ENCODE peak calls at places on chromosomes 6 and 20, in four cellular contexts. P is WTC11, H is HepG2, R is K562. W is an unnamed sample.

GRCh38 chr6:122289721-122290501 is 109.5 kb upstream of the HSF2 start:
- DNase-seq in P (peak), H (peak), R (no peak), W (no peak)

GRCh38 chr6:13012271-13012670 is 295.7 kb downstream of the PHACTR1 start:
- DNase-seq in H (no peak), P (no peak), R (no peak), W (no peak)

GRCh38 chr20:47440857-47441773 is 60.6 kb upstream of the NCOA3 start:
- DNase-seq in H (peak), P (no peak), R (no peak), W (no peak)

GRCh38 chr20:41694796-41695195 is 76.6 kb upstream of the CHD6 start:
- DNase-seq in R (no peak), H (no peak), P (no peak), W (no peak)

GRCh38 chr20:48820649-48820973 is 7.2 kb downstream of the PREX1 start:
- DNase-seq in P (no peak), H (no peak), R (no peak), W (no peak)

GRCh38 chr6:70172252-70172651 is 130.6 kb downstream of the COL9A1 start:
- DNase-seq in H (no peak), R (no peak), P (no peak), W (no peak)

GRCh38 chr6:80527552-80528052 is 421.1 kb downstream of the BCKDHB start:
- DNase-seq in H (peak), R (no peak), P (no peak), W (no peak)

GRCh38 chr6:22349051-22349450 is 52.2 kb upstream of the PRL start:
- DNase-seq in R (peak), H (no peak), P (no peak), W (no peak)

GRCh38 chr6:52284131-52284459 is 447 bp downstream of the MCM3 start:
- DNase-seq in R (peak), P (peak), H (peak), W (no peak)

GRCh38 chr6:105522626-105523322 is 119.9 kb upstream of the PREP start:
- DNase-seq in R (peak), P (no peak), H (no peak), W (no peak)

GRCh38 chr6:12605888-12606345 is 110.7 kb upstream of the PHACTR1 start:
- DNase-seq in R (peak), H (peak), P (peak), W (peak)

GRCh38 chr6:50815436-50816114 is 3.1 kb upstream of the TFAP2B start:
- DNase-seq in R (peak), P (no peak), H (no peak), W (no peak)

GRCh38 chr6:14734416-14735340 is 511.2 kb upstream of the JARID2 start:
- DNase-seq in H (no peak), R (peak), P (no peak), W (peak)

GRCh38 chr20:43650997-43651525 is 15.9 kb upstream of the MYBL2 start:
- DNase-seq in P (no peak), R (no peak), H (no peak), W (no peak)

GRCh38 chr20:63124092-63124781 is 91.7 kb downstream of the YTHDF1 start:
- DNase-seq in R (no peak), P (peak), H (no peak), W (no peak)

GRCh38 chr6:8492536-8493125 is 57.3 kb upstream of the SLC35B3 start:
- DNase-seq in H (no peak), R (no peak), P (no peak), W (no peak)

GRCh38 chr6:52984247-52984646 is 10.8 kb downstream of the GSTA4 start:
- DNase-seq in H (no peak), P (no peak), R (no peak), W (peak)

GRCh38 chr6:165181951-165182414 is 127.4 kb downstream of the C6orf118 start:
- DNase-seq in P (no peak), R (no peak), H (no peak), W (no peak)

GRCh38 chr6:54802775-54803631 is 43.6 kb upstream of the FAM83B start:
- DNase-seq in H (no peak), P (no peak), R (no peak), W (no peak)

GRCh38 chr20:36802326-36803223 is 29.0 kb upstream of the DSN1 start:
- DNase-seq in H (no peak), R (no peak), P (no peak), W (no peak)

GRCh38 chr6:61193771-61194170 is 1092.3 kb downstream of the KHDRBS2 start:
- DNase-seq in H (no peak), P (no peak), R (no peak), W (no peak)

GRCh38 chr6:52610745-52611355 is 34.0 kb upstream of the TRAM2 start:
- DNase-seq in P (no peak), R (no peak), H (peak), W (no peak)

GRCh38 chr20:7856756-7857155 is 83.5 kb downstream of the HAO1 start:
- DNase-seq in P (no peak), R (no peak), H (no peak), W (no peak)

GRCh38 chr20:8635837-8636236 is 433.1 kb upstream of the PLCB4 start:
- DNase-seq in R (no peak), H (no peak), P (no peak), W (no peak)

GRCh38 chr6:82410151-82410621 is 46.6 kb downstream of the TPBG start:
- DNase-seq in P (no peak), H (no peak), R (no peak), W (no peak)

GRCh38 chr6:157328108-157328692 is 4.9 kb upstream of the TMEM242 start:
- DNase-seq in R (no peak), H (no peak), P (no peak), W (no peak)

GRCh38 chr6:122429328-122429727 is 29.9 kb downstream of the HSF2 start:
- DNase-seq in R (no peak), H (no peak), P (no peak), W (no peak)

GRCh38 chr6:47701374-47701773 is 3.0 kb downstream of the ADGRF4 start:
- DNase-seq in R (no peak), H (no peak), P (no peak), W (peak)

GRCh38 chr20:14764511-14765369 is 427.3 kb upstream of the FLRT3 start:
- DNase-seq in R (no peak), P (no peak), H (no peak), W (no peak)

GRCh38 chr6:124962617-124963415 is 579 bp downstream of the RNF217 start:
- DNase-seq in P (peak), H (no peak), R (peak), W (no peak)

GRCh38 chr6:160030103-160030502 is 61.2 kb downstream of the IGF2R start:
- DNase-seq in H (no peak), P (no peak), R (no peak), W (no peak)

GRCh38 chr6:24430086-24430485 is 27.4 kb downstream of the MRS2 start:
- DNase-seq in P (no peak), H (no peak), R (no peak), W (no peak)
- TF ChIP-seq ETV6 in P (no peak), H (no peak), R (no peak), W (no peak)

GRCh38 chr6:154907293-154907692 is 87.8 kb upstream of the TIAM2 start:
- DNase-seq in H (no peak), R (no peak), P (no peak), W (no peak)
- TF ChIP-seq ETV6 in H (no peak), R (no peak), P (no peak), W (no peak)

DNA sequence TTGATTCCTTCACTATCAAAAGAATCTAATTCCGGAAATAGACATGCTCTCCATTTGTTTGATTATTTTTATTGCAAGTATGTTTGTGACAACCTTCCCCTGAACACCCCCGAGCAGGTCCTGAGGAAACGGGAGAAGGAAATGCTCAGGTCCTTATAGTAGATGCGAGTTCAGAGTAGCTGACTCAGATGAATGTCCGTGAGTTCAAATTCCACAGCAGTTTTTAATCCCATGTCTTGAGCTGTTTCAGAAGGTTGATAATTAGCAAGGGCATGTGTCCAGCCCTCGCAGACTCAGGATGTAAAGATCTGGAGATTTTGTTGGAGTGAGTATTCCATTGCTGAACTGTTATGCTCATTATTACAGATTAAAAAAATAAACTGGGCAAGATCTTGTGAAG is 169.3 kb downstream of the BCAS1 start:
- DNase-seq in P (no peak), H (no peak), R (no peak), W (no peak)
- TF ChIP-seq ETV6 in P (no peak), H (no peak), R (no peak), W (no peak)

GRCh38 chr20:59770270-59770669 is 163.2 kb downstream of the SYCP2 start:
- DNase-seq in H (no peak), P (no peak), R (no peak), W (no peak)
- TF ChIP-seq ETV6 in H (no peak), P (no peak), R (no peak), W (no peak)

DNA sequence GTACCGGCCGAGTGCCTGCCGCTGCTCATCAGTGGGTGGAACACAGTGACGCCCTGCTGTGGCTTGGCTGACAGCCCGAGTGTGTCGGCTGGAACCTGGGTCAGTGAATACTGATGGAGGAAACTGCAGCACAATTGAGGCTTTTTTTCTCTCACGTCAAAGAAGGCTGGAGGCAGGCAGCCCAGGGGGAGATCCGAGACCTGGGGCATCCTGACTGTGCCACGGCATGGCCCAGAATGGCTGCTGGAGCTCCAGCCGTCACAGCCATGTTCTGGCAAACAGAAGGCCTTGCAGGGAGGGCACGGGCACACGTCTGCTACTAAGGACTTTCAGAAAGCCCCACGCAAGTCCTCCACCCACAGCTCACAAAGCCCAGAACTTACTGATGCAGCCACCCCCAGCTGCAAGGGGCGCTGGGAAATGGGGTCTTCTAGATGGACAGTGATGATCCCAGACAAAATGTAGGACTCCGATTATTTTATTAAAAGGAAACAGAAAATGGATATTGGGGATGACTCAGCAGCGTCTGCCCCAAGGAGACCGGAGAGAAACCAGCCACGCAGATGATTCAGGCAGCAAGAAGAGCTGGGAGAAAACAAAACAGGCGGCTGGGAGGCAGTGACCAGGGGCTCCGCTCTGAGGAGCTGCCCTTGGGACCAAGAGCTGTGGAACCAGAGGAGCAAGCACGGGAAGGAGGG is 140.0 kb downstream of the TAF4 start:
- DNase-seq in R (peak), P (no peak), H (no peak), W (no peak)
- TF ChIP-seq ETV6 in R (no peak), P (no peak), H (no peak), W (no peak)